ENCODE peak calls at places on chromosomes 7 and 10, in eight cellular contexts. One of them, this sample, is unnamed.

GRCh38 chr7:129840757-129841156 is 112.0 kb downstream of the UBE2H start:
- DNase-seq in HCT116: no peak
- DNase-seq in IMR-90: no peak
- DNase-seq in Karpas-422: no peak
- DNase-seq in DND-41: no peak
- DNase-seq in hepatocyte: no peak
- DNase-seq in fibroblast of lung: no peak
- DNase-seq in GM23248: peak; percentile 61
- DNase-seq in this sample: no peak

GRCh38 chr7:21902240-21902639 is 43.5 kb downstream of the CDCA7L start:
- DNase-seq in IMR-90: peak; percentile 54
- DNase-seq in Karpas-422: no peak
- DNase-seq in fibroblast of lung: peak; percentile 64
- DNase-seq in HCT116: no peak
- DNase-seq in DND-41: no peak
- DNase-seq in GM23248: peak; percentile 23
- DNase-seq in hepatocyte: no peak
- DNase-seq in this sample: no peak

GRCh38 chr10:35784751-35785150 is 142.7 kb upstream of the FZD8 start:
- DNase-seq in IMR-90: no peak
- DNase-seq in hepatocyte: no peak
- DNase-seq in HCT116: no peak
- DNase-seq in Karpas-422: no peak
- DNase-seq in GM23248: no peak
- DNase-seq in fibroblast of lung: no peak
- DNase-seq in DND-41: no peak
- DNase-seq in this sample: no peak

GRCh38 chr7:131466735-131467365 is 89.6 kb downstream of the PODXL start:
- DNase-seq in fibroblast of lung: no peak
- DNase-seq in Karpas-422: no peak
- DNase-seq in IMR-90: no peak
- DNase-seq in HCT116: no peak
- DNase-seq in hepatocyte: no peak
- DNase-seq in GM23248: no peak
- DNase-seq in DND-41: no peak
- DNase-seq in this sample: no peak

GRCh38 chr10:92242910-92243671 is 47.8 kb downstream of the CPEB3 start:
- DNase-seq in hepatocyte: peak; percentile 81
- DNase-seq in GM23248: peak; percentile 11
- DNase-seq in Karpas-422: peak; percentile 79
- DNase-seq in fibroblast of lung: peak; percentile 69
- DNase-seq in IMR-90: peak; percentile 64
- DNase-seq in HCT116: peak; percentile 58
- DNase-seq in DND-41: peak; percentile 62
- DNase-seq in this sample: no peak

GRCh38 chr10:49161411-49161997 is 26.7 kb downstream of the TMEM273 start:
- DNase-seq in GM23248: peak; percentile 83
- DNase-seq in hepatocyte: peak; percentile 45
- DNase-seq in DND-41: no peak
- DNase-seq in HCT116: no peak
- DNase-seq in Karpas-422: peak; percentile 53
- DNase-seq in fibroblast of lung: peak; percentile 72
- DNase-seq in IMR-90: peak; percentile 83
- DNase-seq in this sample: no peak

GRCh38 chr10:3779146-3779707 is 5.8 kb downstream of the KLF6 start:
- DNase-seq in HCT116: no peak
- DNase-seq in GM23248: peak; percentile 70
- DNase-seq in Karpas-422: no peak
- DNase-seq in hepatocyte: no peak
- DNase-seq in fibroblast of lung: peak; percentile 40
- DNase-seq in DND-41: no peak
- DNase-seq in IMR-90: peak; percentile 45
- DNase-seq in this sample: no peak

GRCh38 chr10:123117644-123118409 is 17.9 kb upstream of the HMX3 start:
- DNase-seq in DND-41: no peak
- DNase-seq in IMR-90: no peak
- DNase-seq in GM23248: peak; percentile 19
- DNase-seq in HCT116: no peak
- DNase-seq in hepatocyte: no peak
- DNase-seq in Karpas-422: no peak
- DNase-seq in fibroblast of lung: no peak
- DNase-seq in this sample: no peak

GRCh38 chr10:91552706-91553105 is 80.2 kb downstream of the PPP1R3C start:
- DNase-seq in IMR-90: peak; percentile 18
- DNase-seq in Karpas-422: no peak
- DNase-seq in DND-41: no peak
- DNase-seq in fibroblast of lung: peak; percentile 41
- DNase-seq in hepatocyte: peak; percentile 23
- DNase-seq in GM23248: peak; percentile 37
- DNase-seq in HCT116: peak; percentile 2
- DNase-seq in this sample: no peak

GRCh38 chr10:131737543-131738395 is 163.0 kb upstream of the PPP2R2D start:
- DNase-seq in GM23248: no peak
- DNase-seq in DND-41: no peak
- DNase-seq in Karpas-422: no peak
- DNase-seq in fibroblast of lung: no peak
- DNase-seq in IMR-90: no peak
- DNase-seq in HCT116: no peak
- DNase-seq in hepatocyte: no peak
- DNase-seq in this sample: no peak

GRCh38 chr7:72462311-72462710 is 50.2 kb upstream of the CALN1 start:
- DNase-seq in fibroblast of lung: no peak
- DNase-seq in Karpas-422: no peak
- DNase-seq in IMR-90: no peak
- DNase-seq in DND-41: no peak
- DNase-seq in hepatocyte: no peak
- DNase-seq in HCT116: no peak
- DNase-seq in GM23248: no peak
- DNase-seq in this sample: no peak

GRCh38 chr7:138781004-138781403 is 16.8 kb upstream of the TMEM213 start:
- DNase-seq in GM23248: no peak
- DNase-seq in DND-41: no peak
- DNase-seq in fibroblast of lung: no peak
- DNase-seq in hepatocyte: no peak
- DNase-seq in IMR-90: no peak
- DNase-seq in Karpas-422: no peak
- DNase-seq in HCT116: no peak
- DNase-seq in this sample: no peak

GRCh38 chr7:138784692-138785091 is 13.1 kb upstream of the TMEM213 start:
- DNase-seq in HCT116: no peak
- DNase-seq in Karpas-422: no peak
- DNase-seq in DND-41: no peak
- DNase-seq in GM23248: no peak
- DNase-seq in hepatocyte: no peak
- DNase-seq in IMR-90: no peak
- DNase-seq in fibroblast of lung: no peak
- DNase-seq in this sample: no peak

DNA sequence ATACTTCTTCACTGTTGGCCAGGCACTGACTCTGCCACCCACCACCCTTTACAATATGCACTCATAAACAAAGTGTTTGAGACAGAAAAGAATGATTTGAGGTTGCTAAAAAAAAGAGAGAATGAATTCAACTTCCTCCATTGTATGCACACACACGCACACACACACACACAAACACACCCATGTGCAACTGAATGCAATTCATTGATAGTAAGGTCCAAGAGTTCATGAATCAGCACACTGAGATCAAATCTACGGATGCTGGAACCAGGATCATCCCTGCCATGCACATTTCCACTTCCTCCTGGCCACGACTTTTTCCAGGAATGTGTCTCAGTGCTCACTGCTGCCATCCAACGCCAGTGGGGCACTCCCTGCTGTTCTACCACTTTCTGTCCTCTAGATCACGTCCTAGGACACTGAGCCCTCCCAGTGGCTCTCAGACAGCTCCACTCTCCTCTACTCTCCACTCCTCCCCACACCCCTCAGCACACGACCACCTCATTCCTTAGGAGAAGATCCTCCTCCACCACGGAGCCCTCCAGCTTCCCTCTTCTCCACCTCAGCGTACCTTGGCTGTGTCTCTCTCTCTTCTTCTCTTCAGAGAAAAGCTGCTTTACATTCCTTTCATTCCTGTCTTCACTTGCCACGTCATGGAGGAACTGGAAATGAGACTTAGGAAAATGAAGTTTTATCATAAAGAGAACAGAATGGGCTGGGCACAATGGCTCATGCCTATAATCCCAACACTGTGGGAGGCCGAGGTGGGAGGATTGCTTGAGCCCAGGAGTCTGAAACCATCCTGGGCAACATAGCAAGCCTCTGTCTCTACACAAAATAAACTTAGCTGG is 12.0 kb upstream of the TMEM213 start:
- DNase-seq in GM23248: peak; percentile 47
- DNase-seq in DND-41: no peak
- DNase-seq in IMR-90: peak; percentile 11
- DNase-seq in HCT116: peak; percentile 39
- DNase-seq in Karpas-422: no peak
- DNase-seq in hepatocyte: no peak
- DNase-seq in fibroblast of lung: no peak
- DNase-seq in this sample: no peak
- H2AFZ ChIP-seq in GM23248: peak overlapping the region; percentile 80
- H2AFZ ChIP-seq in DND-41: no peak overlapping the region
- H2AFZ ChIP-seq in IMR-90: peak overlapping the region; percentile 79
- H2AFZ ChIP-seq in HCT116: peak overlapping the region; percentile 96
- H2AFZ ChIP-seq in Karpas-422: no peak overlapping the region
- H2AFZ ChIP-seq in hepatocyte: no peak overlapping the region
- H2AFZ ChIP-seq in fibroblast of lung: no peak overlapping the region
- H2AFZ ChIP-seq in this sample: no peak overlapping the region

DNA sequence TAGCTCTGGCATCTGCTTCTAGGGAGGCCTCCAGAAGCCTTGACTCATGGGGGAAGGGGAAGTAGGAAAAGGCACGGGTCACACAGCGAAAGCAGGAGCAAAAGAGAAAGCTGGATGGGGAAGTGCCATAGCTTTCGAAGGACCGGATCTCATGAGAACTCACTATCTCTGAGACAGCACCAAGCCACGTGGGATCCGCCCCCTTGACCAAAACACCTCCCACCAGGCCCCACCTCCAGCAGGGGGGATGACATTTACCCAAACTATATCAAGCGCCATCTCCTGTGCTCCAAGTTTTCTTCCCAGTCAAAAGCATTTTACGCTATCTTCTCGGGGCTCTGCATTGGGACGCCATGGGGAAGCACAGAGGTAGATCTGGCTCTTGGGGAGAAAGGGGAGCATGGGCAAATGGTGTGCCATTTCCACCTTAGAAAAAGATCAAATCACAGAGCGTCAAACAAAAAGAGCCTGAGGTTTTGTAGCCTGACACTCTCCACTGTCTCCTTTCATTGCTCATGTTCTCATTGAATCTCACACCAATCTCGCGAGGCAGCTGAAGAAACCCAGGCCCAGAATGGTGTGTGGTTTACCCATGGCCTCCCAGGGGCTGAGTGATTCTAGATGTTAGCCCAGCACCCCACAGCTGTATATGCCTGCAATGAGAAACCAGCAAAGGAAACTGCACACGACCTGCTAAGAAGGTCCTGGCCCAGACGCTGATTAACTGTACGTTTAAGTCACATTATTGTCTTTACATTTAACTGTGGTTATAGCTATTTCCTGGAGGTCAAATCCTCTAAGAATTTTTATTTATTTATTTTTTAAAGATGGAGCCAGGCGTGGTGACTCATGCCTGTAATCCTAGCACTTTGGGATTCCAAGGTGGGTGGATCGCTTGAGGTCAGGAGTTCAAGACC is 8.1 kb upstream of the OLAH start:
- DNase-seq in fibroblast of lung: peak; percentile 88
- DNase-seq in Karpas-422: no peak
- DNase-seq in hepatocyte: no peak
- DNase-seq in DND-41: peak; percentile 9
- DNase-seq in HCT116: no peak
- DNase-seq in IMR-90: peak; percentile 89
- DNase-seq in GM23248: no peak
- DNase-seq in this sample: no peak
- H2AFZ ChIP-seq in fibroblast of lung: no peak overlapping the region
- H2AFZ ChIP-seq in Karpas-422: no peak overlapping the region
- H2AFZ ChIP-seq in hepatocyte: no peak overlapping the region
- H2AFZ ChIP-seq in DND-41: no peak overlapping the region
- H2AFZ ChIP-seq in HCT116: no peak overlapping the region
- H2AFZ ChIP-seq in IMR-90: peak overlapping the region; percentile 61
- H2AFZ ChIP-seq in GM23248: no peak overlapping the region
- H2AFZ ChIP-seq in this sample: no peak overlapping the region

DNA sequence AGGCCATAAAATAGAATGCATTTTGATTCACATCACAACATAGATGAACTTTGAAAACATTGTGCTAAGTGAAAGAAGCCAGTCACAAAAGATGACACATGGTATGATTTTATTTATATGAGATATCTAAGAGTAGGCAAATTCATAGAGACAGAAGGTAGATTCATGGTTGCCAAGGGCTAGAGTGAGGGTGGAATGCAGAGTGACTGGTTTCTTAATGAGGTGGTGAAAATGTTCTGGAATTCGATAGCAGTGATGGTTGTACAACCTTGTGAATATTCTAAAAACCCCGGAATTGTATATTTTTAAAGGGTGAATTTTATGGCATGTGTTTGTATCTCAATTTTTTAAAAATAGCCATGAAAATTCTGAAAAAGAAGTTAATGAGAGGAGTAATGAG is 42.9 kb downstream of the ABCB4 start:
- DNase-seq in DND-41: no peak
- DNase-seq in hepatocyte: no peak
- DNase-seq in Karpas-422: no peak
- DNase-seq in fibroblast of lung: no peak
- DNase-seq in IMR-90: no peak
- DNase-seq in HCT116: no peak
- DNase-seq in GM23248: no peak
- DNase-seq in this sample: no peak
- H2AFZ ChIP-seq in DND-41: no peak overlapping the region
- H2AFZ ChIP-seq in hepatocyte: no peak overlapping the region
- H2AFZ ChIP-seq in Karpas-422: no peak overlapping the region
- H2AFZ ChIP-seq in fibroblast of lung: no peak overlapping the region
- H2AFZ ChIP-seq in IMR-90: no peak overlapping the region
- H2AFZ ChIP-seq in HCT116: no peak overlapping the region
- H2AFZ ChIP-seq in GM23248: no peak overlapping the region
- H2AFZ ChIP-seq in this sample: no peak overlapping the region

GRCh38 chr7:95491634-95492314 is 6.0 kb downstream of the ASB4 start:
- DNase-seq in HCT116: peak; percentile 94
- DNase-seq in DND-41: no peak
- DNase-seq in hepatocyte: peak; percentile 84
- DNase-seq in fibroblast of lung: no peak
- DNase-seq in Karpas-422: no peak
- DNase-seq in IMR-90: no peak
- DNase-seq in GM23248: no peak
- DNase-seq in this sample: no peak

GRCh38 chr7:95490366-95490765 is 4.6 kb downstream of the ASB4 start:
- DNase-seq in GM23248: no peak
- DNase-seq in fibroblast of lung: no peak
- DNase-seq in IMR-90: no peak
- DNase-seq in Karpas-422: no peak
- DNase-seq in DND-41: no peak
- DNase-seq in hepatocyte: peak; percentile 30
- DNase-seq in HCT116: no peak
- DNase-seq in this sample: no peak

GRCh38 chr7:95493247-95493646 is 7.5 kb downstream of the ASB4 start:
- DNase-seq in IMR-90: peak; percentile 35
- DNase-seq in HCT116: no peak
- DNase-seq in hepatocyte: no peak
- DNase-seq in DND-41: no peak
- DNase-seq in GM23248: peak; percentile 35
- DNase-seq in Karpas-422: no peak
- DNase-seq in fibroblast of lung: peak; percentile 29
- DNase-seq in this sample: no peak

GRCh38 chr7:95493844-95494243 is 8.1 kb downstream of the ASB4 start:
- DNase-seq in DND-41: no peak
- DNase-seq in hepatocyte: no peak
- DNase-seq in IMR-90: no peak
- DNase-seq in fibroblast of lung: no peak
- DNase-seq in HCT116: no peak
- DNase-seq in GM23248: no peak
- DNase-seq in Karpas-422: no peak
- DNase-seq in this sample: no peak

GRCh38 chr7:95491201-95491600 is 5.5 kb downstream of the ASB4 start:
- DNase-seq in GM23248: no peak
- DNase-seq in IMR-90: no peak
- DNase-seq in hepatocyte: no peak
- DNase-seq in HCT116: no peak
- DNase-seq in DND-41: no peak
- DNase-seq in fibroblast of lung: no peak
- DNase-seq in Karpas-422: no peak
- DNase-seq in this sample: no peak
- H2AFZ ChIP-seq in GM23248: no peak overlapping the region
- H2AFZ ChIP-seq in IMR-90: no peak overlapping the region
- H2AFZ ChIP-seq in hepatocyte: no peak overlapping the region
- H2AFZ ChIP-seq in HCT116: no peak overlapping the region
- H2AFZ ChIP-seq in DND-41: peak overlapping the region; percentile 30
- H2AFZ ChIP-seq in fibroblast of lung: no peak overlapping the region
- H2AFZ ChIP-seq in Karpas-422: no peak overlapping the region
- H2AFZ ChIP-seq in this sample: no peak overlapping the region